ENCODE peak calls at places on chromosomes 3 and 15, in five cellular contexts. Q is esophagus muscularis mucosa, L is H1, I is GM23338, H is HepG2. P is an unnamed sample.

GRCh38 chr15:69920232-69920631 is 177.5 kb downstream of the TLE3 start:
- DNase-seq in Q (no peak), L (no peak), I (no peak), H (no peak), P (no peak)

GRCh38 chr3:127940116-127940515 is 25.1 kb downstream of the KBTBD12 start:
- DNase-seq in Q (no peak), L (no peak), I (no peak), H (no peak), P (no peak)

GRCh38 chr15:90680371-90680935 is 36.7 kb upstream of the BLM start:
- DNase-seq in Q (no peak), L (no peak), I (no peak), H (no peak), P (no peak)

GRCh38 chr15:41096178-41096577 is 19.9 kb downstream of the INO80 start:
- DNase-seq in Q (no peak), L (no peak), I (no peak), H (no peak), P (no peak)

GRCh38 chr3:147773236-147773635 is 364.1 kb downstream of the ZIC1 start:
- DNase-seq in Q (no peak), L (no peak), I (no peak), H (no peak), P (no peak)

GRCh38 chr3:65758871-65759598 is 279.7 kb downstream of the MAGI1 start:
- DNase-seq in Q (no peak), L (no peak), I (no peak), H (no peak), P (no peak)

GRCh38 chr3:65953301-65953812 is 85.4 kb downstream of the MAGI1 start:
- DNase-seq in Q (no peak), L (peak; percentile 67), I (peak; percentile 95), H (peak; percentile 84), P (peak; percentile 93)

GRCh38 chr3:193805448-193805847 is 212.4 kb downstream of the OPA1 start:
- DNase-seq in Q (no peak), L (no peak), I (no peak), H (peak; percentile 63), P (peak; percentile 67)

GRCh38 chr3:179606534-179607085 is 2.0 kb downstream of the NDUFB5 start:
- DNase-seq in Q (no peak), L (no peak), I (no peak), H (no peak), P (no peak)

GRCh38 chr15:73870700-73871408 is 2.5 kb upstream of the TBC1D21 start:
- DNase-seq in Q (no peak), L (no peak), I (peak; percentile 12), H (no peak), P (peak; percentile 89)

GRCh38 chr15:98744506-98744905 is 96.2 kb downstream of the IGF1R start:
- DNase-seq in Q (no peak), L (no peak), I (no peak), H (no peak), P (no peak)

GRCh38 chr3:82186017-82186416 is 424.6 kb upstream of the GBE1 start:
- DNase-seq in Q (no peak), L (no peak), I (no peak), H (no peak), P (no peak)

GRCh38 chr15:86154705-86155104 is 75.0 kb downstream of the AGBL1 start:
- DNase-seq in Q (no peak), L (no peak), I (no peak), H (no peak), P (no peak)
- TF ChIP-seq POLR2AphosphoS5 in Q (no peak), L (no peak), I (no peak), H (no peak), P (no peak)

GRCh38 chr3:38577089-38578080 is 72.1 kb downstream of the SCN5A start:
- DNase-seq in Q (peak; percentile 62), L (peak; percentile 35), I (peak; percentile 17), H (no peak), P (peak; percentile 8)
- TF ChIP-seq POLR2AphosphoS5 in Q (no peak), L (no peak), I (no peak), H (no peak), P (no peak)

GRCh38 chr3:33383951-33384350 is 56.3 kb downstream of the UBP1 start:
- DNase-seq in Q (no peak), L (no peak), I (no peak), H (no peak), P (no peak)

GRCh38 chr3:33389908-33390307 is 50.3 kb downstream of the UBP1 start:
- DNase-seq in Q (no peak), L (no peak), I (no peak), H (no peak), P (no peak)

GRCh38 chr3:33386631-33387030 is 53.6 kb downstream of the UBP1 start:
- DNase-seq in Q (no peak), L (no peak), I (no peak), H (no peak), P (no peak)

GRCh38 chr3:33388374-33389100 is 51.7 kb downstream of the UBP1 start:
- DNase-seq in Q (no peak), L (no peak), I (no peak), H (no peak), P (no peak)

GRCh38 chr3:33385423-33385822 is 54.8 kb downstream of the UBP1 start:
- DNase-seq in Q (no peak), L (no peak), I (no peak), H (no peak), P (no peak)
- TF ChIP-seq POLR2AphosphoS5 in Q (no peak), L (peak; percentile 59), I (no peak), H (no peak), P (no peak)

DNA sequence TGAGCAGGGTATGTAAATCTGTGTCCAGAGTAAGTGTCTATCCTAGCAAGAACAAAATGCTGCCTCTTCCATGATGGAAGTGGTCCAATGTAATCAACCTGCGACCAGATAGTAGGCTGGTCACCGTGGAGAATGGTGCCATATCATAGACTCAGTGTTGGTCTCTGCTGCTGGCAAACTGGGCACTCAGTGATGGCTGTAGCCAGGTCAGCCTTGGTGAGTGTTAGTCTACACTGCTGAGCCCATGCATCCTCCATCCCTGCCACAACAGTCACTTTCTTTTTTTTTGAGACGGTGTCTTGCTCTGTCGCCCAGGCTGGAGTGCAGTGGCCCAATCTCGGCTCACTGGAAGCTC is 69.3 kb downstream of the CHRD start:
- DNase-seq in Q (no peak), L (no peak), I (no peak), H (no peak), P (no peak)
- TF ChIP-seq POLR2AphosphoS5 in Q (no peak), L (no peak), I (no peak), H (no peak), P (no peak)

GRCh38 chr3:159761377-159761776 is 227.3 kb upstream of the IL12A start:
- DNase-seq in Q (no peak), L (no peak), I (no peak), H (no peak), P (peak; percentile 44)
- TF ChIP-seq POLR2AphosphoS5 in Q (no peak), L (no peak), I (no peak), H (no peak), P (no peak)

GRCh38 chr15:39580630-39581500 is at the start of gene THBS1:
- DNase-seq in Q (peak; percentile 98), L (peak; percentile 99), I (peak; percentile 98), H (peak; percentile 81), P (peak; percentile 70)
- TF ChIP-seq POLR2AphosphoS5 in Q (peak; percentile 100), L (peak; percentile 100), I (peak; percentile 99), H (peak; percentile 89), P (peak; percentile 98)

GRCh38 chr3:24255414-24255813 is 239.2 kb downstream of the THRB start:
- DNase-seq in Q (no peak), L (no peak), I (no peak), H (no peak), P (no peak)

GRCh38 chr3:24258727-24259600 is 235.7 kb downstream of the THRB start:
- DNase-seq in Q (no peak), L (no peak), I (no peak), H (no peak), P (no peak)

GRCh38 chr3:24258260-24258659 is 236.4 kb downstream of the THRB start:
- DNase-seq in Q (no peak), L (no peak), I (no peak), H (no peak), P (no peak)

GRCh38 chr3:24253336-24253735 is 241.3 kb downstream of the THRB start:
- DNase-seq in Q (no peak), L (no peak), I (no peak), H (peak; percentile 54), P (no peak)

DNA sequence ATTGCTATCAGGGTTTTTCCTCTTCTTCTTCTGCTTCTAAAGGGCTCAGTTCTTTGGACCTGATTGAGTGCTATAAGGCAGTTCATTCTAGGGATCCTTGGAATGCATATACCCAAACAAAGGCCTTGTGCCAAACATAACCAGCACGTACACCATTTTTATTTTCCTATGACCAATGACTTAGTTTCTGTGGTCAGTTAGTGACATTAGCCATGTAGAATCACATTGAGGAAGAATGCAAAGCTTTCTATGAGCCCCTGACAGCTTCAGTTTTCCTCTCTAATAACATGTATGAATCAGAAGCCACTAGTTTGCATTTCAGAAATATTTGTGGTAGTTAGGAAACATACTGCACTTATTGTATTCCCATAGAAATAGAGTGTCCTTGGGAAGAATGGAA is 240.0 kb downstream of the THRB start:
- DNase-seq in Q (no peak), L (no peak), I (no peak), H (no peak), P (no peak)
- TF ChIP-seq POLR2AphosphoS5 in Q (no peak), L (no peak), I (no peak), H (no peak), P (no peak)

GRCh38 chr3:177448987-177449975 is 252.0 kb upstream of the TBL1XR1 start:
- DNase-seq in Q (no peak), L (no peak), I (no peak), H (peak; percentile 58), P (no peak)

GRCh38 chr3:177446160-177446559 is 248.9 kb upstream of the TBL1XR1 start:
- DNase-seq in Q (no peak), L (no peak), I (no peak), H (no peak), P (no peak)

GRCh38 chr3:177451277-177451880 is 254.1 kb upstream of the TBL1XR1 start:
- DNase-seq in Q (no peak), L (no peak), I (no peak), H (peak; percentile 59), P (no peak)

GRCh38 chr3:177445591-177445990 is 248.3 kb upstream of the TBL1XR1 start:
- DNase-seq in Q (no peak), L (no peak), I (no peak), H (no peak), P (no peak)

GRCh38 chr3:177447938-177448337 is 250.7 kb upstream of the TBL1XR1 start:
- DNase-seq in Q (no peak), L (no peak), I (no peak), H (no peak), P (peak; percentile 89)
- TF ChIP-seq POLR2AphosphoS5 in Q (no peak), L (no peak), I (no peak), H (no peak), P (no peak)

P was measured in stomach.